ENCODE peak calls at places on chromosomes 13 and 19, in seven cellular contexts. X is MM.1S, I is epithelial cell of esophagus, G is WTC11, T is HCT116, M is foreskin fibroblast, N is nephron progenitor cell. B is an unnamed sample.

GRCh38 chr19:45164577-45165335 is 4.0 kb upstream of the NKPD1 start:
- DNase-seq in G (peak; percentile 66), X (peak; percentile 43), M (no peak), T (peak; percentile 83), I (peak; percentile 85), N (peak; percentile 46), B (peak; percentile 88)

GRCh38 chr13:46142692-46143238 is 37.9 kb upstream of the CPB2 start:
- DNase-seq in T (no peak), M (no peak), I (no peak), X (no peak), N (no peak), G (no peak), B (no peak)

GRCh38 chr19:37563518-37563917 is 31.1 kb downstream of the ZNF571 start:
- DNase-seq in N (no peak), T (no peak), X (no peak), G (no peak), M (no peak), I (no peak), B (no peak)

GRCh38 chr13:64936879-64937278 is 2293.3 kb downstream of the PCDH9 start:
- DNase-seq in I (no peak), T (no peak), G (no peak), N (no peak), X (no peak), M (no peak), B (no peak)

GRCh38 chr19:1057185-1057857 is 9.6 kb upstream of the ARHGAP45 start:
- DNase-seq in I (peak; percentile 70), M (peak; percentile 42), X (peak; percentile 52), G (no peak), T (no peak), N (no peak), B (no peak)

GRCh38 chr19:13888281-13888680 is 11.3 kb downstream of the NANOS3 start:
- DNase-seq in I (peak; percentile 44), T (no peak), M (no peak), G (no peak), N (no peak), X (no peak), B (no peak)

GRCh38 chr13:33016414-33017409 is at the start of gene KL:
- DNase-seq in M (no peak), T (no peak), X (no peak), N (peak; percentile 47), G (peak; percentile 56), I (no peak), B (peak; percentile 24)

GRCh38 chr13:82076421-82076820 is 1735.5 kb upstream of the SPRY2 start:
- DNase-seq in X (no peak), M (no peak), T (no peak), N (no peak), G (no peak), I (no peak), B (no peak)

GRCh38 chr19:33998739-33999345 is 173.5 kb upstream of the LSM14A start:
- DNase-seq in T (no peak), M (no peak), N (no peak), G (no peak), I (peak; percentile 13), X (no peak), B (no peak)

GRCh38 chr19:36489920-36490415 is 607 bp upstream of the ZNF566 start:
- DNase-seq in N (peak; percentile 71), I (peak; percentile 91), M (peak; percentile 90), T (no peak), G (peak; percentile 86), X (peak; percentile 18), B (peak; percentile 82)

GRCh38 chr19:10289836-10290438 is at the start of gene ICAM5:
- DNase-seq in M (no peak), X (no peak), G (no peak), T (peak; percentile 57), I (peak; percentile 57), N (peak; percentile 56), B (peak; percentile 67)

GRCh38 chr13:29693297-29693945 is 97.9 kb upstream of the SLC7A1 start:
- DNase-seq in I (peak; percentile 79), M (no peak), G (no peak), X (no peak), N (no peak), T (no peak), B (no peak)

GRCh38 chr19:32464279-32464678 is 58.7 kb downstream of the DPY19L3 start:
- DNase-seq in N (no peak), I (peak; percentile 24), G (no peak), T (peak; percentile 3), M (no peak), X (peak; percentile 25), B (no peak)

GRCh38 chr13:44857061-44857460 is 132.2 kb downstream of the NUFIP1 start:
- DNase-seq in I (peak; percentile 75), X (no peak), G (no peak), N (no peak), M (no peak), T (no peak), B (no peak)

GRCh38 chr19:29013988-29014387 is 199.0 kb downstream of the UQCRFS1 start:
- DNase-seq in N (no peak), T (no peak), X (no peak), G (no peak), M (no peak), I (no peak), B (no peak)

GRCh38 chr19:29015569-29015968 is 197.4 kb downstream of the UQCRFS1 start:
- DNase-seq in N (no peak), X (no peak), M (no peak), T (no peak), I (no peak), G (no peak), B (no peak)

GRCh38 chr19:29012457-29012856 is 200.5 kb downstream of the UQCRFS1 start:
- DNase-seq in M (no peak), X (no peak), G (no peak), I (no peak), N (no peak), T (no peak), B (no peak)

GRCh38 chr19:29014857-29015436 is 198.0 kb downstream of the UQCRFS1 start:
- DNase-seq in N (no peak), M (no peak), G (no peak), I (no peak), X (no peak), T (no peak), B (no peak)

GRCh38 chr19:29013325-29013724 is 199.6 kb downstream of the UQCRFS1 start:
- DNase-seq in X (no peak), N (no peak), G (no peak), T (no peak), I (no peak), M (no peak), B (no peak)
- TF ChIP-seq CTCF in X (no peak), N (no peak), G (no peak), T (no peak), I (no peak), M (no peak), B (no peak)

DNA sequence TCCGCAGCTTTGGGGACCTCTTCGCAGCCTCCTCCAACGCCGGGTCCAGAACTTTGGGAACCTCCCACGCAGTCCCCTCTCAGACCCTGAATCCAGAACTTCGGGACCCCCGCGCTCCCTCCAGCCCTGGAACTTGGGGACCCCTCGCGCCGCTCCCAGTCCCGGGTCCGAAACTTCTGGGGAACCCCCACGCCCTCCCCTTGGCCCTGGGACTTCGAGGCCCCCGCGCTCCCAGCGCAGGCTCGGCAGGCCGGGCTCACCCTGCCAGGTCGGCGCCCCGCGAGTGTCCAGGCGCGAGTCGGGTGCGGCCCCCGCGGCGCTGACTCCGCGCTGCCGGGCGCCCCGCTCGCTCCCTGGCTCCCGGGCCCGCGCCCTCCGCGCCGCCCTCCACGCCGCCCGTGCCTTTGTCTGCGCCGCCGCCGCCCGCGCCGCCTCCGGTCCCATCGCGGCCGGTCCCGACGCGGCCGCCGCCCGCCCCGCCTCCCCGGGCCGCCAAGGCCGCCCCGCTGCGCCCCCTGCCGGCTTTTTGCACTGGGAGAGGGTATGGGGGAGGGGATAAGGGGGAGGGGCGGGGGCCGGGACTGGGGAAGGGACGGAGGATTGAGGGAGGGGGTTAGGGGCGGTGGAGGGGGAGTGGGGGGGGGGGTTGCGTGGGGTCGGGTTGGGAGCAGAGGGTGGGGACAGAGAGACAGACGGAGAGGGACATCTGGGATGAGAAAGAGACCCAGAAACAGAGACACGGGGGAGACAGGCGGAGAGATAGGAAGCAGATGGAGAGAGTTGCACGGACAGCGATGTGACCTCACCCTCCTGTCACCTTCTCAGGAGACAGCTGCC is at the start of gene HOMER3:
- DNase-seq in N (peak; percentile 94), G (peak; percentile 71), X (peak; percentile 67), I (peak; percentile 70), T (no peak), M (peak; percentile 39), B (peak; percentile 74)
- TF ChIP-seq CTCF in N (no peak), G (no peak), X (no peak), I (peak; percentile 41), T (peak; percentile 4), M (no peak), B (no peak)

GRCh38 chr13:97855570-97855970 is 97.9 kb upstream of the IPO5 start:
- DNase-seq in X (peak; percentile 58), N (peak; percentile 55), M (peak; percentile 74), T (peak; percentile 58), G (no peak), I (peak; percentile 77), B (peak; percentile 37)
- TF ChIP-seq CTCF in X (peak; percentile 85), N (peak; percentile 90), M (peak; percentile 67), T (peak; percentile 74), G (peak; percentile 75), I (peak; percentile 91), B (peak; percentile 93)

GRCh38 chr13:114311387-114311786 is 2.9 kb upstream of the CHAMP1 start:
- DNase-seq in G (no peak), T (no peak), X (no peak), M (no peak), N (no peak), I (no peak), B (no peak)

GRCh38 chr13:114315074-114315785 is 927 bp downstream of the CHAMP1 start:
- DNase-seq in M (no peak), T (no peak), X (peak; percentile 39), I (no peak), G (no peak), N (no peak), B (peak; percentile 28)

GRCh38 chr13:114313061-114313860 is 1.0 kb upstream of the CHAMP1 start:
- DNase-seq in I (peak; percentile 31), T (no peak), X (peak; percentile 44), G (no peak), M (no peak), N (no peak), B (peak; percentile 69)

GRCh38 chr13:114311908-114312307 is 2.4 kb upstream of the CHAMP1 start:
- DNase-seq in M (peak; percentile 38), N (no peak), T (no peak), I (no peak), G (no peak), X (no peak), B (no peak)

DNA sequence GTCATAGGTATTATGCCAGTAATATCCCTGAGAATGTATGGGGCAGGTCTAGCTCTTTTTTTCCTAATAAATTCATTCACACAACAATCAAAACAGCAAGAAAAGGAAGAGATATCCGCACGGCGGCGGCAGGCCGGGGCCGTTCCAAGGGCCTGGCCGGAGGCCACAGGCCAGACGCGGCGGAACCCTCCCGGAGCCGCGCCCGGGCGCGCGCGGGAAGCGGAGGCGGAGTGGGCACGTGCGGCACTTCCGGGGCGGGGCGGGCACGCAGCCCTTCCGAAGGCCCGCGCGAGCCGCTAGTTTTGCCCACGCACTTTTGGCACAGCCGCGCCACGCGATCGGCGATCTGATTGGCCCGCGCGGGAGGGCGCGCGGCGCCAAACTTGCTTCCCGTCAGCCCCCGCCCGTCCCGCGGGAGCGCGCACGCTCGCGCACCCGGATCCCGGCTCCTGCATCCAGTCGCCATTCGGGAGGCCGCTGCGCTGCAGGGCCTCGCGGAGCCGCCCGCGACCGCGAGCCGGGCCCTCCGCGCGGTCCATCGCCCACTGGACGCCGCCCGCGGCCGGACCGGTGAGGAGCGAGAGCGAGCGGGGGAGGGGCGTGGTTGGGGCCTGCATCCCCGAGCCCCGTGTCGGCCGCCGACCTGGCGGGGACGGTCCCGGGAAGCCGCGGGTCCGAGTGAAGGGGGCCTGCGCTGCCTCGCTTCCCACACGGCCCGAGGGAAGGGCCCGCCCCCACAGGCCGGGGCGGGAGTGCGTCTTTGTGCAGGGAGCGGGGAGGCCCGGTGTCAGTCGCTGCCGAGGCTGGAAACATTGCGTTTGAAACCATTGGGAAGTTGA is at the start of gene CHAMP1:
- DNase-seq in M (peak; percentile 99), X (peak; percentile 95), G (peak; percentile 85), N (peak; percentile 93), I (peak; percentile 96), T (peak; percentile 92), B (peak; percentile 95)
- TF ChIP-seq CTCF in M (no peak), X (no peak), G (no peak), N (no peak), I (no peak), T (no peak), B (no peak)

B was measured in activated CD8-positive, alpha-beta T cell treated with anti-CD3 and anti-CD28 coated beads for 36 hours.